ENCODE peak calls at places on chromosomes 4 and X, in eight cellular contexts. S is AG10803, O is dorsolateral prefrontal cortex, F is cardiac fibroblast, T is H9, D is cardiac muscle cell, J is lower leg skin, I is transverse colon. E is an unnamed sample.
A peak's percentile ranks its signal among the peaks of the same experiment; 100 is the strongest.

GRCh38 chr4:39134674-39135073 is 47.7 kb upstream of the WDR19 start:
- DNase-seq in T (no peak), O (no peak), S (no peak), F (no peak), I (no peak), D (no peak), J (no peak), E (no peak)

GRCh38 chr4:7322166-7322991 is 112.4 kb downstream of the PSAPL1 start:
- DNase-seq in F (peak; percentile 66), I (no peak), S (no peak), J (no peak), T (peak; percentile 49), D (peak; percentile 66), O (no peak), E (no peak)

GRCh38 chrX:150566734-150567182 is 1.7 kb upstream of the MTM1 start:
- DNase-seq in F (no peak), I (no peak), S (no peak), D (no peak), O (no peak), T (peak; percentile 88), J (no peak), E (no peak)

GRCh38 chr4:85411386-85411785 is 63.6 kb upstream of the ARHGAP24 start:
- DNase-seq in J (no peak), F (no peak), S (no peak), D (no peak), I (no peak), T (no peak), O (no peak), E (no peak)

GRCh38 chr4:164221631-164222030 is 532.3 kb upstream of the SMIM31 start:
- DNase-seq in D (no peak), T (no peak), I (no peak), F (no peak), J (no peak), S (no peak), O (no peak), E (no peak)

GRCh38 chr4:152220201-152220666 is 315.7 kb downstream of the FBXW7 start:
- DNase-seq in J (no peak), S (peak; percentile 41), D (no peak), T (no peak), O (no peak), F (no peak), I (no peak), E (no peak)

GRCh38 chrX:18649498-18649951 is 22.4 kb downstream of the RS1 start:
- DNase-seq in J (no peak), F (no peak), I (no peak), D (peak; percentile 4), T (peak; percentile 40), O (no peak), S (no peak), E (no peak)

GRCh38 chr4:140626982-140627381 is 58.2 kb upstream of the UCP1 start:
- DNase-seq in T (no peak), D (no peak), I (no peak), O (no peak), F (peak; percentile 39), J (no peak), S (no peak), E (no peak)

GRCh38 chrX:104662694-104663093 is 96.7 kb downstream of the IL1RAPL2 start:
- DNase-seq in D (no peak), I (no peak), J (no peak), T (no peak), O (no peak), S (no peak), F (no peak), E (no peak)

GRCh38 chrX:132634521-132634920 is 145.7 kb upstream of the MBNL3 start:
- DNase-seq in O (no peak), D (no peak), F (no peak), T (no peak), S (no peak), I (no peak), J (no peak), E (no peak)

GRCh38 chrX:71809886-71810285 is 46.7 kb downstream of the CXorf49B start:
- DNase-seq in D (no peak), S (no peak), O (no peak), T (no peak), J (no peak), I (no peak), F (peak; percentile 2), E (no peak)

GRCh38 chrX:148290937-148291336 is 209.5 kb upstream of the AFF2 start:
- DNase-seq in S (no peak), J (no peak), O (no peak), T (no peak), F (no peak), I (no peak), D (no peak), E (no peak)

GRCh38 chr4:128359422-128359821 is 71.8 kb upstream of the PGRMC2 start:
- DNase-seq in S (no peak), J (no peak), I (no peak), T (no peak), D (no peak), O (no peak), F (no peak), E (no peak)

GRCh38 chr4:85557016-85557901 is 82.3 kb downstream of the ARHGAP24 start:
- DNase-seq in T (no peak), I (no peak), O (no peak), D (no peak), J (no peak), S (no peak), F (no peak), E (peak; percentile 69)

GRCh38 chrX:16185725-16186136 is 18.4 kb downstream of the MAGEB17 start:
- DNase-seq in S (peak; percentile 77), O (no peak), T (no peak), I (no peak), F (peak; percentile 48), D (no peak), J (no peak), E (peak; percentile 56)

GRCh38 chr4:176939445-176939844 is 146.7 kb upstream of the VEGFC start:
- DNase-seq in I (no peak), S (peak; percentile 41), O (no peak), D (no peak), F (peak; percentile 42), T (no peak), J (no peak), E (no peak)

GRCh38 chrX:17944833-17945497 is 83.9 kb upstream of the RAI2 start:
- DNase-seq in I (no peak), S (peak; percentile 1), T (no peak), O (no peak), J (no peak), F (no peak), D (peak; percentile 4), E (peak; percentile 5)

GRCh38 chr4:173257732-173258717 is 76.1 kb downstream of the HMGB2 start:
- DNase-seq in O (peak; percentile 78), F (peak; percentile 80), S (peak; percentile 67), I (peak; percentile 62), J (no peak), D (peak; percentile 76), T (peak; percentile 67), E (peak; percentile 44)

GRCh38 chrX:24498181-24498580 is 33.1 kb downstream of the PDK3 start:
- DNase-seq in S (peak; percentile 0), O (no peak), J (no peak), D (no peak), T (no peak), F (peak; percentile 22), I (peak; percentile 22), E (no peak)

GRCh38 chrX:108331126-108331909 is 106.9 kb downstream of the COL4A6 start:
- DNase-seq in D (no peak), O (no peak), T (no peak), I (no peak), F (no peak), J (no peak), S (no peak), E (no peak)

GRCh38 chr4:138182838-138183426 is 59.2 kb downstream of the SLC7A11 start:
- DNase-seq in O (no peak), F (peak; percentile 87), D (peak; percentile 70), S (peak; percentile 67), I (no peak), T (no peak), J (no peak), E (peak; percentile 10)

GRCh38 chr4:27018076-27018475 is 157.4 kb downstream of the STIM2 start:
- DNase-seq in I (no peak), J (no peak), O (no peak), S (no peak), F (no peak), T (no peak), D (no peak), E (no peak)

GRCh38 chr4:40245794-40246546 is 49.1 kb downstream of the RHOH start:
- DNase-seq in O (no peak), T (no peak), F (no peak), J (no peak), D (no peak), S (no peak), I (no peak), E (no peak)
- TF ChIP-seq CTCF in O (no peak), T (peak; percentile 39), F (no peak), J (no peak), D (no peak), S (no peak), I (no peak), E (no peak)

DNA sequence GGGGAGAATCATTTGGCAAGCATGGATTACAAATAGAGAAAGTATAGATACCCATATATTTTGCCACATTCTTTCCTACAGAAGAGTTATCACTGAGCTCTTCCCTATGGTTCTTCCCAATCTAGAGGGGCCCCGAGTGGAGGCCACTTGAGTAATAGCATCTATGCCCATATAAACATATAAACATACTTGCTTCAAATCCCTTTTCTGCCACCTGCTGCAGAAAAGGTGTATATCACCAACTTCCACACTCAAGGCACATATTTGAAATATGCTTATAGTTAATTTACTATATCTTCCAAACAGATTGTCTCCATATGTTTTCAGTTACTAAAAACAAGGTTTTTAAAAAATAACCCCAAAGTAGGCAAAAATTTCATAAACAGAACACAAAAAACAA is 642.8 kb upstream of the DIPK2B start:
- DNase-seq in J (no peak), O (no peak), D (peak; percentile 1), F (peak; percentile 27), I (no peak), T (no peak), S (no peak), E (peak; percentile 18)
- TF ChIP-seq CTCF in J (no peak), O (peak; percentile 17), D (no peak), F (no peak), I (no peak), T (no peak), S (no peak), E (peak; percentile 31)

DNA sequence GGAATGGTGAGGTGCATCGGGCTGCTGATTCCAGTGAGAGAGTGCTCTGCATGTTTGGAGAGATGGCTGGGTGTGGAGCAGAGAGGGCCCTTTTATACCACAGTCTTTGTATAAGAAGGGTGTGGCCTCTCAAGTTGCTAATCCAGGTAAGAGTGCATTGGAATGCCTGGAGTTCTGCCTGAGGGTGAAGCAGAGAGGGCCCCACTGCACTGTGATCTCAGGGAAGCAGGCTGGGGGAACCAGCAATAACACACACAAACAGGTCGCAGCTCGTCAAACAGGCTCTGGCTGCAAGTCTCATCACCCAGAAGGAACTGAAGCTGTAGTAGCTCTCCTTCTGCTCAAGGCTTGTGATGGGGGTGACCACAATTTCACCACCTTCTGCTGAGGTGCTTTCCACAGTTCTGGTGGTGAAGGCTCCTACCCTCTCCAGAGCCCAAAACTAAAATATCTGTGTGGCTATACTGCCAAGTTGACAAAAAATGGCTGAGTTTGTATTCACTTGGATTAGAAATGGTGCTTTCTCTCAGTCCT is 687.4 kb upstream of the HS3ST1 start:
- DNase-seq in I (no peak), J (no peak), F (no peak), D (no peak), S (no peak), O (no peak), T (no peak), E (no peak)
- TF ChIP-seq CTCF in I (no peak), J (no peak), F (no peak), D (no peak), S (no peak), O (no peak), T (no peak), E (no peak)

GRCh38 chr4:134024251-134024650 is 177.3 kb downstream of the PABPC4L start:
- DNase-seq in D (peak; percentile 23), F (peak; percentile 5), S (no peak), J (no peak), O (no peak), I (no peak), T (no peak), E (no peak)
- TF ChIP-seq CTCF in D (peak; percentile 28), F (no peak), S (no peak), J (no peak), O (no peak), I (no peak), T (peak; percentile 69), E (no peak)

E was measured in GM10248.